ENCODE peak calls at places on chromosomes 4 and X, in six cellular contexts. V, F, P, M, L and X are unnamed samples.

GRCh38 chr4:13654158-13654797 is 26.8 kb upstream of the BOD1L1 start:
- DNase-seq in V (peak; percentile 63), F (no peak), P (peak; percentile 62), M (peak; percentile 32), L (peak; percentile 62), X (peak; percentile 64)

GRCh38 chrX:152725409-152725808 is 8.1 kb downstream of the CSAG1 start:
- DNase-seq in V (no peak), F (no peak), P (no peak), M (no peak), L (no peak), X (no peak)

GRCh38 chrX:12548746-12549145 is 242.5 kb upstream of the PRPS2 start:
- DNase-seq in V (no peak), F (no peak), P (no peak), M (no peak), L (no peak), X (peak; percentile 4)

GRCh38 chr4:82951196-82951595 is 50.7 kb downstream of the THAP9 start:
- DNase-seq in V (no peak), F (no peak), P (no peak), M (no peak), L (no peak), X (no peak)

GRCh38 chr4:97074531-97074930 is 1068.7 kb downstream of the STPG2 start:
- DNase-seq in V (no peak), F (no peak), P (no peak), M (no peak), L (no peak), X (no peak)

GRCh38 chr4:114040319-114041116 is 61.1 kb upstream of the ARSJ start:
- DNase-seq in V (no peak), F (peak; percentile 36), P (peak; percentile 12), M (no peak), L (no peak), X (no peak)

GRCh38 chrX:103663921-103664320 is 22.6 kb downstream of the MORF4L2 start:
- DNase-seq in V (no peak), F (no peak), P (no peak), M (no peak), L (no peak), X (no peak)

GRCh38 chr4:142278663-142279062 is 567.4 kb downstream of the INPP4B start:
- DNase-seq in V (no peak), F (no peak), P (no peak), M (no peak), L (no peak), X (peak; percentile 4)

GRCh38 chr4:7193040-7193958 is 961 bp downstream of the SORCS2 start:
- DNase-seq in V (no peak), F (no peak), P (peak; percentile 68), M (no peak), L (no peak), X (no peak)

GRCh38 chr4:48986654-48987164 is 634 bp downstream of the CWH43 start:
- DNase-seq in V (no peak), F (no peak), P (no peak), M (no peak), L (no peak), X (no peak)

GRCh38 chr4:53123819-53124218 is 242.0 kb downstream of the SCFD2 start:
- DNase-seq in V (no peak), F (no peak), P (no peak), M (peak; percentile 29), L (no peak), X (no peak)

GRCh38 chrX:54447461-54447860 is 7.3 kb downstream of the TSR2 start:
- DNase-seq in V (no peak), F (no peak), P (no peak), M (no peak), L (no peak), X (no peak)

GRCh38 chr4:24143741-24144140 is 253.9 kb upstream of the PPARGC1A start:
- DNase-seq in V (no peak), F (no peak), P (no peak), M (no peak), L (no peak), X (no peak)

GRCh38 chrX:46978341-46979291 is 66.4 kb downstream of the JADE3 start:
- DNase-seq in V (peak; percentile 59), F (peak; percentile 39), P (peak; percentile 42), M (peak; percentile 64), L (peak; percentile 46), X (peak; percentile 26)

GRCh38 chrX:155662297-155662696 is 49.5 kb upstream of the TMLHE start:
- DNase-seq in V (peak; percentile 2), F (no peak), P (no peak), M (peak; percentile 1), L (no peak), X (no peak)

GRCh38 chr4:76545161-76545884 is 110.3 kb downstream of the SHROOM3 start:
- DNase-seq in V (no peak), F (no peak), P (no peak), M (no peak), L (no peak), X (no peak)

GRCh38 chrX:20664774-20665173 is 398.1 kb upstream of the RPS6KA3 start:
- DNase-seq in V (no peak), F (no peak), P (no peak), M (no peak), L (no peak), X (no peak)

GRCh38 chrX:32572644-32573043 is 638.7 kb downstream of the DMD start:
- DNase-seq in V (no peak), F (no peak), P (no peak), M (no peak), L (no peak), X (no peak)

GRCh38 chr4:102620697-102621497 is 119.7 kb downstream of the NFKB1 start:
- DNase-seq in V (peak; percentile 52), F (no peak), P (peak; percentile 33), M (peak; percentile 92), L (no peak), X (peak; percentile 20)

GRCh38 chrX:2430265-2430825 is 70.4 kb downstream of the DHRSX start:
- DNase-seq in V (no peak), F (no peak), P (no peak), M (no peak), L (no peak), X (peak; percentile 96)

GRCh38 chr4:102823897-102824296 is 3.5 kb downstream of the UBE2D3 start:
- DNase-seq in V (no peak), F (no peak), P (no peak), M (no peak), L (no peak), X (no peak)

GRCh38 chr4:122674371-122674770 is 53.5 kb upstream of the IL21 start:
- DNase-seq in V (no peak), F (no peak), P (no peak), M (peak; percentile 5), L (no peak), X (no peak)

GRCh38 chrX:110026099-110026844 is 23.4 kb downstream of the TMEM164 start:
- DNase-seq in V (no peak), F (no peak), P (no peak), M (no peak), L (no peak), X (no peak)

GRCh38 chrX:127302841-127303240 is 483.3 kb downstream of the PRR32 start:
- DNase-seq in V (no peak), F (no peak), P (no peak), M (no peak), L (no peak), X (no peak)

GRCh38 chrX:72131317-72132294 is at the start of gene RTL5:
- DNase-seq in V (peak; percentile 56), F (no peak), P (peak; percentile 94), M (peak; percentile 1), L (no peak), X (peak; percentile 60)

GRCh38 chr4:145446184-145446583 is 35.5 kb upstream of the SMAD1 start:
- DNase-seq in V (no peak), F (peak; percentile 5), P (no peak), M (no peak), L (no peak), X (no peak)

GRCh38 chr4:56773346-56773745 is 48.2 kb downstream of the SPINK2 start:
- DNase-seq in V (no peak), F (no peak), P (no peak), M (no peak), L (no peak), X (no peak)

GRCh38 chr4:80840396-80840795 is 190.1 kb upstream of the BMP3 start:
- DNase-seq in V (no peak), F (no peak), P (no peak), M (no peak), L (no peak), X (no peak)

GRCh38 chr4:39062499-39062898 is 467 bp downstream of the KLHL5 start:
- DNase-seq in V (no peak), F (no peak), P (peak; percentile 28), M (no peak), L (no peak), X (no peak)
- TF ChIP-seq GABPA in V (no peak), F (no peak), P (no peak), M (no peak), L (no peak), X (no peak)

GRCh38 chrX:24763989-24764388 is 70.3 kb downstream of the POLA1 start:
- DNase-seq in V (no peak), F (no peak), P (no peak), M (no peak), L (no peak), X (no peak)

GRCh38 chrX:24759786-24760185 is 66.1 kb downstream of the POLA1 start:
- DNase-seq in V (no peak), F (no peak), P (no peak), M (no peak), L (no peak), X (no peak)

GRCh38 chrX:24761306-24761705 is 67.6 kb downstream of the POLA1 start:
- DNase-seq in V (no peak), F (no peak), P (no peak), M (no peak), L (no peak), X (no peak)

DNA sequence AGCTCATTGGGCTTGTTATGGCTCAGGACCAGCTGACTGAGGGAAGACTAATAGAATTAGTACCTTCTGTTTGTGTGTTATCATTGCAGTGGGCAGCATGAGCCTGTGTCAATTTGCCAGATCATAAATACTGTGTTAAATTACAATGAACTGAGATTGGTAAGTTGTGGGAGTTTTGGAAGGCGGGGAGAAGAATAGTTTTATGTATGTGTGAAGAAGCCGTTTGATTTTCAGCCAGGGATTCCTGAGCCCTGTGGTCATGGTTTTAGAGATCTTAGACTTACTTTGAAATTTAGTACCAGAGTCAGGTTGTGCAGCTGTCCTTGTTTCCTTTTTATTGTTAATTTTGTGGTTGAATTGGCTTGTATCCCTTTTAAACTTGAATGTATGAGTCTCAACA is 66.9 kb downstream of the POLA1 start:
- DNase-seq in V (no peak), F (no peak), P (no peak), M (no peak), L (no peak), X (no peak)
- TF ChIP-seq GABPA in V (no peak), F (no peak), P (no peak), M (no peak), L (no peak), X (no peak)

DNA sequence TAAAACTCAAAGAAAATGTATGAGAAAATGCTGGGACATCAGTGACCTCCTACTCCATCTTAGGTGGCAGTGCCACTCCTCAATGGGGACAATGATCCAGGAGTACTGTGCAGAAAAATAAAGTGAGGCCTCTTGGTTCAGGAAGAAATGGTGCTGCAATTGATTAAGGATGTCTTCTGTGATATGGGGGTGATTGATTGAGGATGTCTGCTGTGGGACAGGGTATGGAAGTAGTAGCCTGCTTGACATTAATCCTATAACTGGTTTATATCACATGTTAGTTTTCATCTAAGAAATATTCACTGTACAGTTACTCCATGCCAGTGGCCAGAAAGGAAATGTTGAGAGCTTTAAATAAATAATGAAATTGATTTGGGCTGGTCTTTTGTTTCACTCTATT is 20.5 kb downstream of the OTOP1 start:
- DNase-seq in V (peak; percentile 18), F (no peak), P (no peak), M (no peak), L (no peak), X (no peak)
- TF ChIP-seq GABPA in V (no peak), F (no peak), P (no peak), M (no peak), L (no peak), X (no peak)

GRCh38 chrX:38437093-38437492 is 84.7 kb downstream of the OTC start:
- DNase-seq in V (no peak), F (no peak), P (no peak), M (no peak), L (no peak), X (no peak)
- TF ChIP-seq GABPA in V (no peak), F (no peak), P (no peak), M (no peak), L (no peak), X (no peak)